ENCODE peak calls at places on chromosomes 5 and 9, in seven cellular contexts. Q, G, A, Y, M, L and B are unnamed samples. For H3K4me1, the result is how much of the 10 kb centered on the place peaks cover.

GRCh38 chr5:54159837-54160215 is 150.5 kb downstream of the ARL15 start:
- DNase-seq in Q (no peak), G (no peak), A (no peak), Y (no peak), M (no peak), L (no peak), B (no peak)

GRCh38 chr9:133982971-133983720 is 9.0 kb downstream of the VAV2 start:
- DNase-seq in Q (no peak), G (no peak), A (no peak), Y (no peak), M (no peak), L (no peak), B (no peak)

GRCh38 chr5:96229173-96229572 is 203.9 kb downstream of the PCSK1 start:
- DNase-seq in Q (no peak), G (no peak), A (no peak), Y (no peak), M (no peak), L (no peak), B (no peak)

GRCh38 chr9:1416261-1416660 is 366.1 kb downstream of the DMRT2 start:
- DNase-seq in Q (no peak), G (no peak), A (no peak), Y (no peak), M (no peak), L (no peak), B (no peak)

GRCh38 chr5:154858251-154858971 is at the start of gene CNOT8:
- DNase-seq in Q (peak), G (peak), A (peak), Y (peak), M (no peak), L (peak), B (peak)

GRCh38 chr5:134088994-134089560 is 25.4 kb upstream of the TCF7 start:
- DNase-seq in Q (no peak), G (no peak), A (no peak), Y (no peak), M (no peak), L (no peak), B (no peak)

GRCh38 chr9:32742296-32742695 is 41.0 kb upstream of the TMEM215 start:
- DNase-seq in Q (no peak), G (no peak), A (no peak), Y (peak), M (no peak), L (no peak), B (no peak)

GRCh38 chr5:87411586-87412416 is 929 bp downstream of the CCNH start:
- DNase-seq in Q (peak), G (peak), A (peak), Y (no peak), M (no peak), L (peak), B (peak)

GRCh38 chr5:172805018-172805683 is 28.9 kb upstream of the ERGIC1 start:
- DNase-seq in Q (no peak), G (no peak), A (no peak), Y (no peak), M (no peak), L (no peak), B (no peak)

GRCh38 chr5:118637947-118638670 is 350.2 kb downstream of the DTWD2 start:
- DNase-seq in Q (no peak), G (no peak), A (no peak), Y (no peak), M (no peak), L (no peak), B (no peak)

GRCh38 chr5:11815481-11815880 is 88.8 kb downstream of the CTNND2 start:
- DNase-seq in Q (no peak), G (no peak), A (no peak), Y (no peak), M (no peak), L (no peak), B (no peak)
- H3K4me1 ChIP-seq in Q (under half), G (under half), A (under half), Y (under half), M (under half), L (under half), B (under half)

GRCh38 chr5:150491876-150492275 is 16.1 kb upstream of the NDST1 start:
- DNase-seq in Q (no peak), G (no peak), A (no peak), Y (no peak), M (no peak), L (no peak), B (no peak)
- H3K4me1 ChIP-seq in Q (half or more), G (under half), A (half or more), Y (half or more), M (half or more), L (half or more), B (under half)

GRCh38 chr5:181243020-181243520 is 636 bp downstream of the RACK1 start:
- DNase-seq in Q (peak), G (no peak), A (peak), Y (no peak), M (no peak), L (no peak), B (no peak)
- H3K4me1 ChIP-seq in Q (under half), G (under half), A (under half), Y (under half), M (half or more), L (half or more), B (under half)

GRCh38 chr5:149415245-149415967 is 36.3 kb upstream of the IL17B start:
- DNase-seq in Q (no peak), G (no peak), A (no peak), Y (no peak), M (no peak), L (no peak), B (no peak)

GRCh38 chr5:149419532-149420485 is 40.7 kb upstream of the IL17B start:
- DNase-seq in Q (peak), G (no peak), A (no peak), Y (no peak), M (no peak), L (peak), B (no peak)

GRCh38 chr5:149416977-149417713 is 38.1 kb upstream of the IL17B start:
- DNase-seq in Q (peak), G (no peak), A (no peak), Y (no peak), M (no peak), L (no peak), B (no peak)

GRCh38 chr5:149418910-149419531 is 39.9 kb upstream of the IL17B start:
- DNase-seq in Q (peak), G (no peak), A (no peak), Y (no peak), M (no peak), L (no peak), B (no peak)

DNA sequence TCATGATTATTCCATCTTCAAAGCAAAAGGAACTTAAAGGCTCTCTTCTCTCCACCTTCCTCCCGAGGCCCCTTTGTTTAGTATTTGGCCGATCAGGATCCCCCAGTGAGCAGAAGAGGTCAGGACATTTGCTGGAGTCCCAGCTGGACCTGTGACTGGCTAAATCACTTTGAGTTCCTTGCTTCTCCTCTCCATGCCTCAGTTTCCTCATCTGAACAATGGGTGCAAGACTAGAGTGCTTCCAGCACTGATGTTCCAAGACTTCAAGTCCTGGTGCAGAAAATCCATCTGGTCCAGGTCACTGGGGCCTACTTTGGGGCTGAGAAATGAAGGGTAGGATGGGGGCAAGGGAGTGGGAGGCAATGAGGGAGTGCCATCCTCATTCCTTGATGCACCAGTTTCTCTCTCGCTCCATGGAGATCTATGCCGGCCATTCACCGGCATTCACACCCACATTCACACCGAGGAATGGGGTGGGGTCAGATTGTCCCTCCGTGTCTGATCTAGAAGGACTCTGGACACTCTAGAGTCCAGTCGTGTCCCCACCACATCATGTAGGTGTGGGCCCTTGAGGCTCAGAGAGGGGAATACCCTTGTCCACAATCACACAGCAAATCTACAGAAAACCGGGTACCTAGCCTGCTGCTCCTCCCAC is 38.7 kb upstream of the IL17B start:
- DNase-seq in Q (no peak), G (no peak), A (no peak), Y (no peak), M (no peak), L (no peak), B (no peak)
- H3K4me1 ChIP-seq in Q (half or more), G (half or more), A (under half), Y (under half), M (half or more), L (half or more), B (under half)